ENCODE peak calls at places on chromosomes 11 and 22, in four cellular contexts. One of them, this sample, is unnamed.

GRCh38 chr11:22634897-22635629 is 9.4 kb upstream of the FANCF start:
- DNase-seq in H9: peak
- DNase-seq in IMR-90: peak
- DNase-seq in H1: no peak
- DNase-seq in this sample: peak

GRCh38 chr11:57574061-57574460 is 6.6 kb upstream of the UBE2L6 start:
- DNase-seq in H9: no peak
- DNase-seq in IMR-90: no peak
- DNase-seq in H1: no peak
- DNase-seq in this sample: peak

GRCh38 chr22:20395181-20395896 is 1.4 kb downstream of the ZNF74 start:
- DNase-seq in H9: no peak
- DNase-seq in IMR-90: no peak
- DNase-seq in H1: no peak
- DNase-seq in this sample: no peak

GRCh38 chr22:29309332-29310064 is 3.0 kb downstream of the GAS2L1 start:
- DNase-seq in H9: no peak
- DNase-seq in IMR-90: no peak
- DNase-seq in H1: no peak
- DNase-seq in this sample: no peak

GRCh38 chr11:119726585-119727522 is 2.1 kb downstream of the NECTIN1 start:
- DNase-seq in H9: peak
- DNase-seq in IMR-90: no peak
- DNase-seq in H1: peak
- DNase-seq in this sample: peak

GRCh38 chr11:133064961-133065360 is 467.3 kb downstream of the OPCML start:
- DNase-seq in H9: no peak
- DNase-seq in IMR-90: no peak
- DNase-seq in H1: no peak
- DNase-seq in this sample: no peak

GRCh38 chr22:45966320-45966891 is 10.6 kb downstream of the WNT7B start:
- DNase-seq in H9: no peak
- DNase-seq in IMR-90: no peak
- DNase-seq in H1: no peak
- DNase-seq in this sample: no peak

GRCh38 chr11:9982796-9983579 is 311.0 kb downstream of the SBF2 start:
- DNase-seq in H9: peak
- DNase-seq in IMR-90: peak
- DNase-seq in H1: no peak
- DNase-seq in this sample: peak

GRCh38 chr22:37379716-37380115 is 47.6 kb downstream of the ELFN2 start:
- DNase-seq in H9: no peak
- DNase-seq in IMR-90: no peak
- DNase-seq in H1: no peak
- DNase-seq in this sample: no peak

GRCh38 chr11:21654091-21654490 is 538.8 kb upstream of the ANO5 start:
- DNase-seq in H9: no peak
- DNase-seq in IMR-90: no peak
- DNase-seq in H1: no peak
- DNase-seq in this sample: no peak

GRCh38 chr11:43573233-43573632 is 107.3 kb upstream of the HSD17B12 start:
- DNase-seq in H9: peak
- DNase-seq in IMR-90: no peak
- DNase-seq in H1: peak
- DNase-seq in this sample: peak

GRCh38 chr11:134382257-134382656 is 29.8 kb downstream of the B3GAT1 start:
- DNase-seq in H9: no peak
- DNase-seq in IMR-90: no peak
- DNase-seq in H1: no peak
- DNase-seq in this sample: no peak

GRCh38 chr11:36371161-36371560 is 75.1 kb downstream of the PRR5L start:
- DNase-seq in H9: no peak
- DNase-seq in IMR-90: no peak
- DNase-seq in H1: no peak
- DNase-seq in this sample: no peak

GRCh38 chr11:103673773-103674172 is 362.7 kb upstream of the DDI1 start:
- DNase-seq in H9: no peak
- DNase-seq in IMR-90: peak
- DNase-seq in H1: no peak
- DNase-seq in this sample: no peak

GRCh38 chr22:20486229-20486628 is 9.4 kb downstream of the KLHL22 start:
- DNase-seq in H9: no peak
- DNase-seq in IMR-90: no peak
- DNase-seq in H1: no peak
- DNase-seq in this sample: no peak

GRCh38 chr22:27750866-27751265 is 50.7 kb downstream of the MN1 start:
- DNase-seq in H9: no peak
- DNase-seq in IMR-90: no peak
- DNase-seq in H1: no peak
- DNase-seq in this sample: no peak

GRCh38 chr22:37905534-37906363 is at the start of gene MICALL1:
- DNase-seq in H9: peak
- DNase-seq in IMR-90: peak
- DNase-seq in H1: peak
- DNase-seq in this sample: peak

GRCh38 chr22:24473278-24473677 is 21.9 kb upstream of the UPB1 start:
- DNase-seq in H9: no peak
- DNase-seq in IMR-90: no peak
- DNase-seq in H1: no peak
- DNase-seq in this sample: no peak

GRCh38 chr11:47607380-47607779 is 13.2 kb upstream of the C1QTNF4 start:
- DNase-seq in H9: no peak
- DNase-seq in IMR-90: peak
- DNase-seq in H1: no peak
- DNase-seq in this sample: no peak

GRCh38 chr11:19806251-19806650 is 93.6 kb downstream of the NAV2 start:
- DNase-seq in H9: no peak
- DNase-seq in IMR-90: no peak
- DNase-seq in H1: no peak
- DNase-seq in this sample: no peak
- H3K56ac ChIP-seq in H9: no peak
- H3K56ac ChIP-seq in IMR-90: no peak
- H3K56ac ChIP-seq in H1: no peak
- H3K56ac ChIP-seq in this sample: no peak

DNA sequence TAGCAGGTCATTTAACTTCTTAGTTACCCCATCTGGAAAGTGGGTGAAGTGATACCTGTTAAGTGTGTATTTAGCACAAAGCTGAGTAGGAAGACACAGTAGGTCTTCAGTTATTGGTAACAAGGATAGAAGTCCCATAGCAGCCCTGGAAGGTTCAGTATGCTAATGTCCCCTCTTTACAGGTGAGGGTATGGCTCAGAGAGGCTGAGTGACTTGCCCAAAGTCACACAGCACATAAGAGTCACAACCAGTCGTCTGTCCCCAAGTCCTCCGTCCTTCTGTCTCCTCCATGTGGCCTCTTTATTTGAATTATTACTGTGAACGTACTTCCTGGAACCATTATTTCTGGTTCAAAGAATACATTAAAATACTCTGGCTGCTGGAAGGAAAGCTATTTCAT is 10.5 kb downstream of the ASPHD2 start:
- DNase-seq in H9: no peak
- DNase-seq in IMR-90: no peak
- DNase-seq in H1: no peak
- DNase-seq in this sample: no peak
- H3K56ac ChIP-seq in H9: no peak
- H3K56ac ChIP-seq in IMR-90: no peak
- H3K56ac ChIP-seq in H1: no peak
- H3K56ac ChIP-seq in this sample: no peak

GRCh38 chr22:23353004-23353403 is 172.7 kb downstream of the BCR start:
- DNase-seq in H9: no peak
- DNase-seq in IMR-90: no peak
- DNase-seq in H1: no peak
- DNase-seq in this sample: no peak

GRCh38 chr22:23353696-23354095 is 173.4 kb downstream of the BCR start:
- DNase-seq in H9: no peak
- DNase-seq in IMR-90: no peak
- DNase-seq in H1: no peak
- DNase-seq in this sample: no peak

GRCh38 chr22:23357028-23357427 is 176.7 kb downstream of the BCR start:
- DNase-seq in H9: no peak
- DNase-seq in IMR-90: no peak
- DNase-seq in H1: no peak
- DNase-seq in this sample: no peak

GRCh38 chr22:23359583-23360123 is 179.3 kb downstream of the BCR start:
- DNase-seq in H9: no peak
- DNase-seq in IMR-90: no peak
- DNase-seq in H1: no peak
- DNase-seq in this sample: no peak

DNA sequence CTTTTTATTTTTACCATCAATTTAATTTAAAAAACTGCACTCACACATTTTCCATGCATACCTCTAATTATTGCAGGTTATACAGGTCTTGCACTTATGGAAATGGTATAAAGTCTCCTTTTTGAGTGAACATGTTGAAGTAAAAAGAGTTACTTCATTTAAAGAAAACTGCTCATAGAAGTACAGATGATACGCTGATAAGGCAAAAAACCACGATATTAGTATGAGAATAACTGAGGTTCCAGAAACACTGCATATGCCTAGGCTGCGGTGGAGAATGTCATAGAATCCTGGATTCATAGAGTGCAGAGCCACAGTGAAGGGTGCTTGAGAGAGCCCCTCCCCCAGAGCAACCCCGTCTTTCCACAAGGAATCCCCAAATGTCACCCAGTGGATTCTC is 175.8 kb downstream of the BCR start:
- DNase-seq in H9: no peak
- DNase-seq in IMR-90: no peak
- DNase-seq in H1: no peak
- DNase-seq in this sample: no peak
- H3K56ac ChIP-seq in H9: no peak
- H3K56ac ChIP-seq in IMR-90: no peak
- H3K56ac ChIP-seq in H1: no peak
- H3K56ac ChIP-seq in this sample: no peak

GRCh38 chr11:67372232-67372992 is 986 bp downstream of the CLCF1 start:
- DNase-seq in H9: no peak
- DNase-seq in IMR-90: no peak
- DNase-seq in H1: peak
- DNase-seq in this sample: no peak
- H3K56ac ChIP-seq in H9: no peak
- H3K56ac ChIP-seq in IMR-90: peak
- H3K56ac ChIP-seq in H1: no peak
- H3K56ac ChIP-seq in this sample: peak

GRCh38 chr11:34916810-34917780 is 677 bp downstream of the PDHX start:
- DNase-seq in H9: no peak
- DNase-seq in IMR-90: peak
- DNase-seq in H1: peak
- DNase-seq in this sample: no peak
- H3K56ac ChIP-seq in H9: no peak
- H3K56ac ChIP-seq in IMR-90: peak
- H3K56ac ChIP-seq in H1: peak
- H3K56ac ChIP-seq in this sample: peak

GRCh38 chr11:73982990-73983763 is 534 bp upstream of the UCP2 start:
- DNase-seq in H9: peak
- DNase-seq in IMR-90: peak
- DNase-seq in H1: peak
- DNase-seq in this sample: peak
- H3K56ac ChIP-seq in H9: no peak
- H3K56ac ChIP-seq in IMR-90: peak
- H3K56ac ChIP-seq in H1: peak
- H3K56ac ChIP-seq in this sample: peak

DNA sequence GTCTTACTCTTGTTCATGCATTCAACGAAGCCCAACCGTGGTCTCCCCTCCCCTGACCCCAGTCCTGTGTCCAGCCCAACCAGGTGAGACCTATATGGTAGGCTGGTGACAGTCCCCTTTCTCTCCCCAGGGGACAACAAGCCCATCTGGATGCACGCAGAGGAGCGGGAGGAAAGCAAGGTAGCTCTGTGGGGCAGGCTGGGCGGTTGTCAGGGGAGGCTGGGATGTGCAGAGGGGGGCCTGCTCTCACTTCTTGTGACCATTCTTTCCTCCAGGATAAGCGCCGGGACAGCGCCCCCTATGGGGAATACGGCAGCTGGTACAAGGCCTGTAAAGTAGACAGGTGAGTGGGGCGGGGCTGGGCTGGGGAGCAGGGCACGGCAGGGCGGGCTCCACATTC is 3.5 kb upstream of the RAB1B start:
- DNase-seq in H9: peak
- DNase-seq in IMR-90: no peak
- DNase-seq in H1: peak
- DNase-seq in this sample: peak
- H3K56ac ChIP-seq in H9: no peak
- H3K56ac ChIP-seq in IMR-90: no peak
- H3K56ac ChIP-seq in H1: no peak
- H3K56ac ChIP-seq in this sample: no peak

GRCh38 chr22:43384863-43385262 is 27.0 kb upstream of the MPPED1 start:
- DNase-seq in H9: no peak
- DNase-seq in IMR-90: no peak
- DNase-seq in H1: no peak
- DNase-seq in this sample: no peak

GRCh38 chr22:43389227-43389836 is 22.5 kb upstream of the MPPED1 start:
- DNase-seq in H9: no peak
- DNase-seq in IMR-90: no peak
- DNase-seq in H1: no peak
- DNase-seq in this sample: no peak

GRCh38 chr22:43388420-43388851 is 23.4 kb upstream of the MPPED1 start:
- DNase-seq in H9: peak
- DNase-seq in IMR-90: peak
- DNase-seq in H1: peak
- DNase-seq in this sample: peak

GRCh38 chr22:43387815-43388214 is 24.0 kb upstream of the MPPED1 start:
- DNase-seq in H9: no peak
- DNase-seq in IMR-90: no peak
- DNase-seq in H1: no peak
- DNase-seq in this sample: no peak

DNA sequence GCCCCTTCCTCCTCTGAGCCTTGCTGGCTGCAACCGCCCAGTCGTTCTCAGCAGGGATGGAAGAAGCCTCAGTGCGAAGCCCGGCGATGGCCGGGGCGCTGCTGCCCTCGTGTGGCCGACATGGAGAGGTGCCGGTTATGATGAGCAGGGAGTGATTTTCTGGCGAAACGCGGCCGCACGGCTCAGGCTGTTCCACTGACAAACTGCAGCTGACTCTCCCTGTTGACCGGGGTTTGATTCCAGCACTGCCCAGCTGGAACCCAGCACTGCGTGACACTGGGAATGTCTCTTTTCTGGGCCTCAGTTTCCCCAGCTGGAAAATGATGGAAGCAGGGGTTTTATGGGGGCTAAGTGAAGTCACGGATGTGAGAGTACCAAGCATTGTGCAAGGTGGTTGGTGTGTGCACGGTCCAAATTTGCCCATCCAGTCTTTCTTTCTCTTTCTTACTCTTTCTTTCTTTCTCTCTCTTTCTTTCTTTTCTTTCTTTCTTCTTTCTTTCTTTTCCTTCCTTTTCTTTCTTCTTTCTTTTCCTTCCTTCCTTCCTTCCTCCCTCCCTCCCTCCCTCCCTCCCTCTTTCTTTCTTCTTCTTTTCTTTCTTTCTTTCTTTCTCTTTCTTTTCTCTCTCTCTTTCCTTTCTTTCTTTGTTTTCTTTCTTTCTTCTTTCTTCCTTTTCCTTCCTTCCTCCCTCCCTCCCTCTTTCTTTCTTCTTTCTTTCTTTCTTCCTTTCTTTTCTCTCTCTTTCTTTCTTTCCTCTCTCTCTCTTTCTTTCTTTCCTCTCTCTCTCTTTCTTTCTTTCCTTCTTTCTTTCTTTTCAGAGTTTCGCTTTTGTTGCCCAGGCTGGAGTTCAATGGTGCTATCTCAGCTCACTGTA is 25.8 kb upstream of the MPPED1 start:
- DNase-seq in H9: peak
- DNase-seq in IMR-90: peak
- DNase-seq in H1: peak
- DNase-seq in this sample: peak
- H3K56ac ChIP-seq in H9: no peak
- H3K56ac ChIP-seq in IMR-90: no peak
- H3K56ac ChIP-seq in H1: no peak
- H3K56ac ChIP-seq in this sample: no peak